ENCODE peak calls at places on chromosome 6, in ten cellular contexts. N is A549, H is nephron progenitor cell, J is OCI-LY7, Y is activated B cell treated with CpG ODN at 0.5 μM for 24 hours, L is BE2C, C is NB4, A is lower leg skin, I is fibroblast of lung, K is breast epithelium. M is an unnamed sample.

GRCh38 chr6:11632795-11633511 is 95.4 kb downstream of the TMEM170B start:
- DNase-seq in N (no peak), H (no peak), J (no peak), Y (no peak), L (no peak), C (no peak), A (no peak), I (peak; percentile 45), K (no peak), M (no peak)

GRCh38 chr6:158717341-158718328 is 67.8 kb downstream of the SYTL3 start:
- DNase-seq in N (no peak), H (no peak), J (peak; percentile 70), Y (no peak), L (no peak), C (no peak), A (no peak), I (no peak), K (no peak), M (no peak)

GRCh38 chr6:155461636-155462035 is 6.0 kb upstream of the NOX3 start:
- DNase-seq in N (no peak), H (no peak), J (no peak), Y (no peak), L (no peak), C (no peak), A (no peak), I (peak; percentile 21), K (no peak), M (no peak)

GRCh38 chr6:134267917-134268361 is 50.0 kb downstream of the SGK1 start:
- DNase-seq in N (no peak), H (peak; percentile 43), J (no peak), Y (no peak), L (no peak), C (peak; percentile 87), A (no peak), I (no peak), K (no peak), M (peak; percentile 27)

GRCh38 chr6:93644611-93645010 is 225.3 kb upstream of the EPHA7 start:
- DNase-seq in N (no peak), H (no peak), J (no peak), Y (no peak), L (no peak), C (peak; percentile 11), A (no peak), I (peak; percentile 39), K (no peak), M (no peak)

GRCh38 chr6:83193747-83194582 is 808 bp downstream of the RWDD2A start:
- DNase-seq in N (peak; percentile 53), H (peak; percentile 79), J (peak; percentile 4), Y (peak; percentile 25), L (peak; percentile 55), C (peak; percentile 22), A (no peak), I (peak; percentile 17), K (no peak), M (peak; percentile 75)

GRCh38 chr6:135488023-135488422 is 9.5 kb downstream of the AHI1 start:
- DNase-seq in N (no peak), H (no peak), J (no peak), Y (no peak), L (no peak), C (no peak), A (no peak), I (peak; percentile 60), K (no peak), M (no peak)

GRCh38 chr6:30213999-30214982 is 1.1 kb upstream of the TRIM26 start:
- DNase-seq in N (peak; percentile 49), H (peak; percentile 73), J (peak; percentile 83), Y (peak; percentile 72), L (peak; percentile 75), C (peak; percentile 88), A (peak; percentile 77), I (peak; percentile 70), K (peak; percentile 87), M (peak; percentile 70)

GRCh38 chr6:10719386-10720228 is 3.3 kb upstream of the TMEM14C start:
- DNase-seq in N (no peak), H (no peak), J (peak; percentile 23), Y (no peak), L (peak; percentile 15), C (peak; percentile 56), A (peak; percentile 47), I (peak; percentile 25), K (no peak), M (no peak)

GRCh38 chr6:89432875-89433636 is at the start of gene ANKRD6:
- DNase-seq in N (peak; percentile 46), H (peak; percentile 94), J (peak; percentile 79), Y (peak; percentile 95), L (peak; percentile 80), C (peak; percentile 76), A (peak; percentile 41), I (peak; percentile 27), K (peak; percentile 75), M (peak; percentile 93)

GRCh38 chr6:110874880-110875547 is 429 bp downstream of the AMD1 start:
- DNase-seq in N (no peak), H (peak; percentile 54), J (peak; percentile 67), Y (no peak), L (peak; percentile 51), C (peak; percentile 63), A (peak; percentile 27), I (no peak), K (no peak), M (peak; percentile 69)

GRCh38 chr6:83083476-83083875 is 16.0 kb downstream of the DOP1A start:
- DNase-seq in N (no peak), H (no peak), J (no peak), Y (no peak), L (no peak), C (no peak), A (no peak), I (no peak), K (no peak), M (no peak)

GRCh38 chr6:87357479-87358196 is 13.0 kb downstream of the C6orf163 start:
- DNase-seq in N (no peak), H (no peak), J (no peak), Y (no peak), L (no peak), C (no peak), A (no peak), I (no peak), K (no peak), M (no peak)

GRCh38 chr6:109373762-109374161 is 8.5 kb downstream of the CD164 start:
- DNase-seq in N (no peak), H (no peak), J (no peak), Y (no peak), L (no peak), C (no peak), A (no peak), I (no peak), K (no peak), M (no peak)

GRCh38 chr6:13709698-13710551 is 1.7 kb downstream of the RANBP9 start:
- DNase-seq in N (no peak), H (peak; percentile 12), J (peak; percentile 54), Y (no peak), L (no peak), C (peak; percentile 70), A (no peak), I (peak; percentile 62), K (no peak), M (no peak)

GRCh38 chr6:75693534-75693933 is 55.5 kb upstream of the MYO6 start:
- DNase-seq in N (no peak), H (no peak), J (no peak), Y (no peak), L (no peak), C (peak; percentile 27), A (no peak), I (peak; percentile 49), K (no peak), M (no peak)
- TF ChIP-seq CTCF in N (peak; percentile 16), H (no peak), J (peak; percentile 56), Y (no peak), L (no peak), C (peak; percentile 10), A (no peak), I (no peak), K (no peak), M (no peak)

GRCh38 chr6:143279385-143279784 is 171.1 kb downstream of the ADAT2 start:
- DNase-seq in N (peak; percentile 3), H (peak; percentile 14), J (peak; percentile 3), Y (no peak), L (no peak), C (peak; percentile 22), A (no peak), I (peak; percentile 15), K (no peak), M (peak; percentile 18)
- TF ChIP-seq CTCF in N (peak; percentile 23), H (peak; percentile 18), J (peak; percentile 44), Y (no peak), L (no peak), C (peak; percentile 13), A (no peak), I (no peak), K (no peak), M (no peak)

DNA sequence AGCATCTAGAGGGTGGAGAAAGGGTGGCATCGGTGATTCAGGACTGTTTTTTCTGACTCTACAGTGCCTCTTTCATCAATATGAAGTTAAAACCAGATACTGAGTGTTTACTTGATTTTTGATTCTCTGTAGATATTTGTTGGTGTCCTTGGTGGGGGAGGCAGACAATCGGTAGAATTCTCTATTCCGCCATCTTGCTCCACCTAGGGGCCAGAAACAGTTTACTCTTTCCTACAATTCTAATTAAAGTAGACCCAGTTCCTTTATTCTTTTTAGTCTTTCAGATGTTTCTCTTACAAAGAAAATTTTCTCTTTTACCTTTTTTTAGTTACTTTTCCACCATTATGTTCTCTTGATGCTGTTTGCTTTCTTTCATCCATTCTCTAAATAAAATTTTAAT is 162.1 kb upstream of the RAB32 start:
- DNase-seq in N (no peak), H (no peak), J (no peak), Y (no peak), L (no peak), C (no peak), A (no peak), I (no peak), K (no peak), M (no peak)
- TF ChIP-seq CTCF in N (no peak), H (peak; percentile 25), J (peak; percentile 47), Y (no peak), L (peak; percentile 32), C (no peak), A (no peak), I (no peak), K (no peak), M (peak; percentile 14)

GRCh38 chr6:116966675-116967576 is 89.9 kb downstream of the RFX6 start:
- DNase-seq in N (no peak), H (no peak), J (no peak), Y (no peak), L (no peak), C (no peak), A (no peak), I (no peak), K (no peak), M (no peak)

GRCh38 chr6:116971959-116972358 is 94.9 kb downstream of the RFX6 start:
- DNase-seq in N (peak; percentile 13), H (peak; percentile 30), J (peak; percentile 50), Y (no peak), L (peak; percentile 29), C (peak; percentile 66), A (no peak), I (peak; percentile 46), K (no peak), M (no peak)

GRCh38 chr6:116973992-116974391 is 97.0 kb downstream of the RFX6 start:
- DNase-seq in N (no peak), H (no peak), J (no peak), Y (no peak), L (no peak), C (no peak), A (peak; percentile 64), I (no peak), K (no peak), M (no peak)

GRCh38 chr6:116974526-116974925 is 97.5 kb downstream of the RFX6 start:
- DNase-seq in N (no peak), H (no peak), J (no peak), Y (no peak), L (no peak), C (no peak), A (no peak), I (no peak), K (no peak), M (no peak)

GRCh38 chr6:116969211-116969863 is 92.3 kb downstream of the RFX6 start:
- DNase-seq in N (peak; percentile 41), H (peak; percentile 26), J (peak; percentile 57), Y (no peak), L (peak; percentile 36), C (peak; percentile 70), A (no peak), I (peak; percentile 63), K (no peak), M (no peak)
- TF ChIP-seq CTCF in N (peak; percentile 57), H (peak; percentile 70), J (peak; percentile 87), Y (peak; percentile 52), L (peak; percentile 78), C (peak; percentile 68), A (no peak), I (peak; percentile 75), K (no peak), M (peak; percentile 77)

M was measured in glutamatergic neuron.